ENCODE peak calls at places on chromosome 12, in six cellular contexts. G, W, U, E, P and M are unnamed samples.
A peak's percentile ranks its signal among the peaks of the same experiment; 100 is the strongest.

GRCh38 chr12:112714166-112714565 is 77.4 kb upstream of the RPH3A start:
- DNase-seq in E (no peak), W (no peak), U (no peak), P (no peak), G (peak; percentile 13), M (no peak)

GRCh38 chr12:27616356-27617150 is 79.7 kb upstream of the REP15 start:
- DNase-seq in W (peak; percentile 46), P (no peak), U (no peak), E (peak; percentile 51), G (peak; percentile 54), M (no peak)

GRCh38 chr12:24533953-24534352 is 414.9 kb downstream of the BCAT1 start:
- DNase-seq in G (no peak), E (no peak), P (no peak), W (no peak), U (no peak), M (no peak)

GRCh38 chr12:60070541-60070940 is 474.7 kb downstream of the SLC16A7 start:
- DNase-seq in E (no peak), G (peak; percentile 85), W (no peak), U (no peak), P (no peak), M (no peak)

GRCh38 chr12:89126712-89127111 is 225.6 kb downstream of the DUSP6 start:
- DNase-seq in U (no peak), W (no peak), P (no peak), E (peak; percentile 84), G (no peak), M (no peak)

GRCh38 chr12:12562016-12562483 is 613 bp downstream of the DUSP16 start:
- DNase-seq in P (peak; percentile 37), W (no peak), G (peak; percentile 4), E (peak; percentile 11), U (peak; percentile 27), M (peak; percentile 84)

GRCh38 chr12:66144796-66145754 is 14.5 kb upstream of the LLPH start:
- DNase-seq in U (no peak), P (no peak), W (peak; percentile 75), E (peak; percentile 92), G (peak; percentile 91), M (no peak)

GRCh38 chr12:15682826-15683225 is 106.4 kb downstream of the EPS8 start:
- DNase-seq in W (peak; percentile 34), U (no peak), P (no peak), E (peak; percentile 42), G (peak; percentile 70), M (no peak)

GRCh38 chr12:111171334-111171733 is 197.6 kb downstream of the PHETA1 start:
- DNase-seq in P (no peak), E (no peak), G (no peak), W (no peak), U (no peak), M (no peak)

GRCh38 chr12:79933580-79934264 is 1.2 kb downstream of the PPP1R12A start:
- DNase-seq in G (peak; percentile 25), U (no peak), P (peak; percentile 14), E (peak; percentile 12), W (peak; percentile 7), M (no peak)

GRCh38 chr12:131831021-131831571 is 2.9 kb downstream of the MMP17 start:
- DNase-seq in P (peak; percentile 29), G (peak; percentile 51), U (no peak), E (no peak), W (no peak), M (peak; percentile 80)

GRCh38 chr12:85623726-85624125 is 212.5 kb downstream of the RASSF9 start:
- DNase-seq in W (no peak), G (no peak), P (no peak), E (no peak), U (no peak), M (no peak)

GRCh38 chr12:117972341-117972740 is 3.6 kb upstream of the KSR2 start:
- DNase-seq in W (no peak), G (no peak), U (no peak), E (no peak), P (no peak), M (no peak)

GRCh38 chr12:105672576-105672975 is 342.1 kb downstream of the C12orf75 start:
- DNase-seq in U (no peak), P (no peak), G (no peak), W (no peak), E (no peak), M (peak; percentile 68)

GRCh38 chr12:28035483-28035882 is 63.0 kb upstream of the PTHLH start:
- DNase-seq in G (peak; percentile 100), E (peak; percentile 68), U (no peak), W (peak; percentile 54), P (no peak), M (no peak)

GRCh38 chr12:11171953-11172675 is 1.1 kb downstream of the SMIM10L1 start:
- DNase-seq in P (no peak), E (peak; percentile 33), W (peak; percentile 24), U (no peak), G (no peak), M (no peak)

GRCh38 chr12:19642305-19642704 is 203.0 kb downstream of the AEBP2 start:
- DNase-seq in U (no peak), E (no peak), G (no peak), W (no peak), P (no peak), M (no peak)

GRCh38 chr12:57126561-57126960 is 1.7 kb upstream of the LRP1 start:
- DNase-seq in W (no peak), E (no peak), G (no peak), U (no peak), P (no peak), M (no peak)

GRCh38 chr12:99278899-99279298 is 368.7 kb upstream of the GARIN6 start:
- DNase-seq in E (no peak), U (no peak), P (no peak), G (no peak), W (no peak), M (no peak)

GRCh38 chr12:70648191-70648590 is 11.0 kb upstream of the PTPRB start:
- DNase-seq in P (no peak), G (no peak), U (no peak), E (no peak), W (no peak), M (no peak)

GRCh38 chr12:69417741-69418167 is 52.4 kb upstream of the FRS2 start:
- DNase-seq in U (no peak), G (no peak), E (no peak), W (no peak), P (no peak), M (no peak)

GRCh38 chr12:109988903-109989302 is 7.3 kb downstream of the GIT2 start:
- DNase-seq in G (no peak), P (no peak), U (no peak), E (no peak), W (no peak), M (no peak)